ENCODE peak calls at places on chromosomes 4 and X, in nine cellular contexts. One of them, this sample, is unnamed.

GRCh38 chr4:2787230-2788100 is 5.4 kb upstream of the SH3BP2 start:
- DNase-seq in stimulated activated CD4-positive, alpha-beta T cell treated with anti-CD3 and anti-CD28 coated beads, Interleukin-2, amount 100 ng/mL, for 4 hours: peak
- DNase-seq in upper lobe of left lung: peak
- DNase-seq in astrocyte of the spinal cord: no peak
- DNase-seq in GM12865: peak
- DNase-seq in adipocyte: no peak
- DNase-seq in Caki2: no peak
- DNase-seq in non-pigmented ciliary epithelial cell: no peak
- DNase-seq in EL: no peak
- DNase-seq in this sample: peak

GRCh38 chr4:120007171-120007894 is 59.3 kb downstream of the MAD2L1 start:
- DNase-seq in stimulated activated CD4-positive, alpha-beta T cell treated with anti-CD3 and anti-CD28 coated beads, Interleukin-2, amount 100 ng/mL, for 4 hours: no peak
- DNase-seq in upper lobe of left lung: no peak
- DNase-seq in astrocyte of the spinal cord: peak
- DNase-seq in GM12865: no peak
- DNase-seq in adipocyte: peak
- DNase-seq in Caki2: no peak
- DNase-seq in non-pigmented ciliary epithelial cell: peak
- DNase-seq in EL: peak
- DNase-seq in this sample: no peak

GRCh38 chrX:13373807-13374187 is 53.9 kb upstream of the ATXN3L start:
- DNase-seq in stimulated activated CD4-positive, alpha-beta T cell treated with anti-CD3 and anti-CD28 coated beads, Interleukin-2, amount 100 ng/mL, for 4 hours: no peak
- DNase-seq in upper lobe of left lung: no peak
- DNase-seq in astrocyte of the spinal cord: peak
- DNase-seq in GM12865: no peak
- DNase-seq in adipocyte: peak
- DNase-seq in Caki2: no peak
- DNase-seq in non-pigmented ciliary epithelial cell: no peak
- DNase-seq in EL: peak
- DNase-seq in this sample: no peak

GRCh38 chr4:104879367-104879766 is 267.3 kb upstream of the TET2 start:
- DNase-seq in stimulated activated CD4-positive, alpha-beta T cell treated with anti-CD3 and anti-CD28 coated beads, Interleukin-2, amount 100 ng/mL, for 4 hours: no peak
- DNase-seq in upper lobe of left lung: no peak
- DNase-seq in astrocyte of the spinal cord: peak
- DNase-seq in GM12865: peak
- DNase-seq in adipocyte: peak
- DNase-seq in Caki2: no peak
- DNase-seq in non-pigmented ciliary epithelial cell: no peak
- DNase-seq in EL: no peak
- DNase-seq in this sample: no peak

GRCh38 chrX:77493677-77494553 is 46.7 kb downstream of the FGF16 start:
- DNase-seq in stimulated activated CD4-positive, alpha-beta T cell treated with anti-CD3 and anti-CD28 coated beads, Interleukin-2, amount 100 ng/mL, for 4 hours: no peak
- DNase-seq in upper lobe of left lung: no peak
- DNase-seq in astrocyte of the spinal cord: peak
- DNase-seq in GM12865: no peak
- DNase-seq in adipocyte: peak
- DNase-seq in Caki2: peak
- DNase-seq in non-pigmented ciliary epithelial cell: peak
- DNase-seq in EL: peak
- DNase-seq in this sample: no peak

GRCh38 chr4:113587640-113588275 is 173.8 kb downstream of the CAMK2D start:
- DNase-seq in stimulated activated CD4-positive, alpha-beta T cell treated with anti-CD3 and anti-CD28 coated beads, Interleukin-2, amount 100 ng/mL, for 4 hours: no peak
- DNase-seq in upper lobe of left lung: no peak
- DNase-seq in astrocyte of the spinal cord: no peak
- DNase-seq in GM12865: no peak
- DNase-seq in adipocyte: no peak
- DNase-seq in Caki2: no peak
- DNase-seq in non-pigmented ciliary epithelial cell: no peak
- DNase-seq in EL: no peak
- DNase-seq in this sample: no peak

GRCh38 chr4:88866862-88867550 is 169.4 kb upstream of the NAP1L5 start:
- DNase-seq in stimulated activated CD4-positive, alpha-beta T cell treated with anti-CD3 and anti-CD28 coated beads, Interleukin-2, amount 100 ng/mL, for 4 hours: no peak
- DNase-seq in upper lobe of left lung: no peak
- DNase-seq in astrocyte of the spinal cord: peak
- DNase-seq in GM12865: no peak
- DNase-seq in adipocyte: no peak
- DNase-seq in Caki2: no peak
- DNase-seq in non-pigmented ciliary epithelial cell: no peak
- DNase-seq in EL: peak
- DNase-seq in this sample: no peak

GRCh38 chrX:21741869-21742701 is 15.8 kb downstream of the SMPX start:
- DNase-seq in stimulated activated CD4-positive, alpha-beta T cell treated with anti-CD3 and anti-CD28 coated beads, Interleukin-2, amount 100 ng/mL, for 4 hours: no peak
- DNase-seq in upper lobe of left lung: no peak
- DNase-seq in astrocyte of the spinal cord: no peak
- DNase-seq in GM12865: no peak
- DNase-seq in adipocyte: no peak
- DNase-seq in Caki2: peak
- DNase-seq in non-pigmented ciliary epithelial cell: no peak
- DNase-seq in EL: no peak
- DNase-seq in this sample: no peak

GRCh38 chr4:84938316-84938715 is 28.2 kb downstream of the WDFY3 start:
- DNase-seq in stimulated activated CD4-positive, alpha-beta T cell treated with anti-CD3 and anti-CD28 coated beads, Interleukin-2, amount 100 ng/mL, for 4 hours: no peak
- DNase-seq in upper lobe of left lung: no peak
- DNase-seq in astrocyte of the spinal cord: peak
- DNase-seq in GM12865: no peak
- DNase-seq in adipocyte: peak
- DNase-seq in Caki2: no peak
- DNase-seq in non-pigmented ciliary epithelial cell: peak
- DNase-seq in EL: peak
- DNase-seq in this sample: no peak

GRCh38 chr4:71266090-71266794 is 72.6 kb upstream of the SLC4A4 start:
- DNase-seq in stimulated activated CD4-positive, alpha-beta T cell treated with anti-CD3 and anti-CD28 coated beads, Interleukin-2, amount 100 ng/mL, for 4 hours: no peak
- DNase-seq in upper lobe of left lung: no peak
- DNase-seq in astrocyte of the spinal cord: peak
- DNase-seq in GM12865: peak
- DNase-seq in adipocyte: peak
- DNase-seq in Caki2: peak
- DNase-seq in non-pigmented ciliary epithelial cell: peak
- DNase-seq in EL: peak
- DNase-seq in this sample: peak

GRCh38 chrX:153539979-153540358 is 22.5 kb downstream of the ATP2B3 start:
- DNase-seq in stimulated activated CD4-positive, alpha-beta T cell treated with anti-CD3 and anti-CD28 coated beads, Interleukin-2, amount 100 ng/mL, for 4 hours: no peak
- DNase-seq in upper lobe of left lung: peak
- DNase-seq in astrocyte of the spinal cord: no peak
- DNase-seq in GM12865: no peak
- DNase-seq in adipocyte: no peak
- DNase-seq in Caki2: no peak
- DNase-seq in non-pigmented ciliary epithelial cell: no peak
- DNase-seq in EL: no peak
- DNase-seq in this sample: no peak

GRCh38 chrX:143854006-143854405 is 29.9 kb upstream of the UBE2NL start:
- DNase-seq in stimulated activated CD4-positive, alpha-beta T cell treated with anti-CD3 and anti-CD28 coated beads, Interleukin-2, amount 100 ng/mL, for 4 hours: no peak
- DNase-seq in upper lobe of left lung: no peak
- DNase-seq in astrocyte of the spinal cord: peak
- DNase-seq in GM12865: no peak
- DNase-seq in adipocyte: peak
- DNase-seq in Caki2: no peak
- DNase-seq in non-pigmented ciliary epithelial cell: peak
- DNase-seq in EL: peak
- DNase-seq in this sample: no peak

GRCh38 chr4:125316781-125317525 is 2.2 kb downstream of the FAT4 start:
- DNase-seq in stimulated activated CD4-positive, alpha-beta T cell treated with anti-CD3 and anti-CD28 coated beads, Interleukin-2, amount 100 ng/mL, for 4 hours: no peak
- DNase-seq in upper lobe of left lung: peak
- DNase-seq in astrocyte of the spinal cord: peak
- DNase-seq in GM12865: no peak
- DNase-seq in adipocyte: peak
- DNase-seq in Caki2: peak
- DNase-seq in non-pigmented ciliary epithelial cell: no peak
- DNase-seq in EL: peak
- DNase-seq in this sample: no peak

GRCh38 chr4:109967798-109968520 is 55.3 kb downstream of the EGF start:
- DNase-seq in stimulated activated CD4-positive, alpha-beta T cell treated with anti-CD3 and anti-CD28 coated beads, Interleukin-2, amount 100 ng/mL, for 4 hours: no peak
- DNase-seq in upper lobe of left lung: no peak
- DNase-seq in astrocyte of the spinal cord: peak
- DNase-seq in GM12865: no peak
- DNase-seq in adipocyte: peak
- DNase-seq in Caki2: no peak
- DNase-seq in non-pigmented ciliary epithelial cell: peak
- DNase-seq in EL: peak
- DNase-seq in this sample: no peak

GRCh38 chr4:139672215-139672614 is 6.6 kb downstream of the MGST2 start:
- DNase-seq in stimulated activated CD4-positive, alpha-beta T cell treated with anti-CD3 and anti-CD28 coated beads, Interleukin-2, amount 100 ng/mL, for 4 hours: no peak
- DNase-seq in upper lobe of left lung: no peak
- DNase-seq in astrocyte of the spinal cord: no peak
- DNase-seq in GM12865: no peak
- DNase-seq in adipocyte: no peak
- DNase-seq in Caki2: no peak
- DNase-seq in non-pigmented ciliary epithelial cell: no peak
- DNase-seq in EL: peak
- DNase-seq in this sample: no peak

GRCh38 chrX:146449243-146449642 is 360.3 kb upstream of the CXorf51B start:
- DNase-seq in stimulated activated CD4-positive, alpha-beta T cell treated with anti-CD3 and anti-CD28 coated beads, Interleukin-2, amount 100 ng/mL, for 4 hours: no peak
- DNase-seq in upper lobe of left lung: no peak
- DNase-seq in astrocyte of the spinal cord: no peak
- DNase-seq in GM12865: no peak
- DNase-seq in adipocyte: no peak
- DNase-seq in Caki2: no peak
- DNase-seq in non-pigmented ciliary epithelial cell: no peak
- DNase-seq in EL: no peak
- DNase-seq in this sample: no peak

GRCh38 chr4:5959221-5959982 is 58.8 kb downstream of the C4orf50 start:
- DNase-seq in stimulated activated CD4-positive, alpha-beta T cell treated with anti-CD3 and anti-CD28 coated beads, Interleukin-2, amount 100 ng/mL, for 4 hours: no peak
- DNase-seq in upper lobe of left lung: no peak
- DNase-seq in astrocyte of the spinal cord: no peak
- DNase-seq in GM12865: no peak
- DNase-seq in adipocyte: no peak
- DNase-seq in Caki2: no peak
- DNase-seq in non-pigmented ciliary epithelial cell: no peak
- DNase-seq in EL: no peak
- DNase-seq in this sample: no peak

GRCh38 chrX:43940811-43941210 is 32.4 kb downstream of the NDP start:
- DNase-seq in stimulated activated CD4-positive, alpha-beta T cell treated with anti-CD3 and anti-CD28 coated beads, Interleukin-2, amount 100 ng/mL, for 4 hours: no peak
- DNase-seq in upper lobe of left lung: no peak
- DNase-seq in astrocyte of the spinal cord: peak
- DNase-seq in GM12865: no peak
- DNase-seq in adipocyte: peak
- DNase-seq in Caki2: no peak
- DNase-seq in non-pigmented ciliary epithelial cell: no peak
- DNase-seq in EL: peak
- DNase-seq in this sample: no peak

GRCh38 chr4:188383180-188383579 is 243.9 kb downstream of the TRIML1 start:
- DNase-seq in stimulated activated CD4-positive, alpha-beta T cell treated with anti-CD3 and anti-CD28 coated beads, Interleukin-2, amount 100 ng/mL, for 4 hours: no peak
- DNase-seq in upper lobe of left lung: no peak
- DNase-seq in astrocyte of the spinal cord: no peak
- DNase-seq in GM12865: no peak
- DNase-seq in adipocyte: no peak
- DNase-seq in Caki2: no peak
- DNase-seq in non-pigmented ciliary epithelial cell: no peak
- DNase-seq in EL: no peak
- DNase-seq in this sample: no peak

GRCh38 chr4:39825090-39825489 is 127.2 kb downstream of the UBE2K start:
- DNase-seq in stimulated activated CD4-positive, alpha-beta T cell treated with anti-CD3 and anti-CD28 coated beads, Interleukin-2, amount 100 ng/mL, for 4 hours: no peak
- DNase-seq in upper lobe of left lung: no peak
- DNase-seq in astrocyte of the spinal cord: no peak
- DNase-seq in GM12865: no peak
- DNase-seq in adipocyte: no peak
- DNase-seq in Caki2: peak
- DNase-seq in non-pigmented ciliary epithelial cell: no peak
- DNase-seq in EL: no peak
- DNase-seq in this sample: no peak

GRCh38 chrX:71282514-71283408 is 674 bp upstream of the NONO start:
- DNase-seq in stimulated activated CD4-positive, alpha-beta T cell treated with anti-CD3 and anti-CD28 coated beads, Interleukin-2, amount 100 ng/mL, for 4 hours: peak
- DNase-seq in upper lobe of left lung: no peak
- DNase-seq in astrocyte of the spinal cord: no peak
- DNase-seq in GM12865: peak
- DNase-seq in adipocyte: no peak
- DNase-seq in Caki2: no peak
- DNase-seq in non-pigmented ciliary epithelial cell: no peak
- DNase-seq in EL: no peak
- DNase-seq in this sample: no peak

GRCh38 chrX:152905081-152905420 is 7.2 kb downstream of the ZNF185 start:
- DNase-seq in stimulated activated CD4-positive, alpha-beta T cell treated with anti-CD3 and anti-CD28 coated beads, Interleukin-2, amount 100 ng/mL, for 4 hours: no peak
- DNase-seq in upper lobe of left lung: no peak
- DNase-seq in astrocyte of the spinal cord: no peak
- DNase-seq in GM12865: no peak
- DNase-seq in adipocyte: no peak
- DNase-seq in Caki2: no peak
- DNase-seq in non-pigmented ciliary epithelial cell: no peak
- DNase-seq in EL: no peak
- DNase-seq in this sample: no peak

GRCh38 chr4:100688368-100688767 is 170.5 kb upstream of the EMCN start:
- DNase-seq in stimulated activated CD4-positive, alpha-beta T cell treated with anti-CD3 and anti-CD28 coated beads, Interleukin-2, amount 100 ng/mL, for 4 hours: no peak
- DNase-seq in upper lobe of left lung: no peak
- DNase-seq in astrocyte of the spinal cord: no peak
- DNase-seq in GM12865: no peak
- DNase-seq in adipocyte: peak
- DNase-seq in Caki2: no peak
- DNase-seq in non-pigmented ciliary epithelial cell: no peak
- DNase-seq in EL: no peak
- DNase-seq in this sample: no peak

This sample was measured in GM12878.